ENCODE peak calls at places on chromosomes 1 and 21, in six cellular contexts. R is lower leg skin, T is endothelial cell of umbilical vein, M is heart left ventricle, Y is fibroblast of pulmonary artery, N is cardiac muscle cell. V is an unnamed sample.

GRCh38 chr1:226717256-226717909 is 21.7 kb downstream of the ITPKB start:
- DNase-seq in N (no peak), M (no peak), Y (no peak), R (no peak), T (no peak), V (no peak)

GRCh38 chr1:44327679-44328491 is 27.2 kb downstream of the ERI3 start:
- DNase-seq in R (peak), N (peak), T (peak), Y (peak), M (peak), V (no peak)

GRCh38 chr1:99472893-99473292 is 173.0 kb upstream of the PALMD start:
- DNase-seq in M (no peak), Y (no peak), N (peak), T (no peak), R (no peak), V (no peak)

GRCh38 chr1:51519857-51520699 is 1.0 kb upstream of the EPS15 start:
- DNase-seq in R (no peak), M (no peak), T (peak), N (peak), Y (peak), V (peak)

GRCh38 chr1:177091036-177091435 is 73.5 kb downstream of the ASTN1 start:
- DNase-seq in R (no peak), M (no peak), T (no peak), Y (no peak), N (peak), V (no peak)

GRCh38 chr21:31798842-31799691 is 67.1 kb upstream of the SCAF4 start:
- DNase-seq in Y (no peak), T (no peak), N (no peak), M (no peak), R (no peak), V (no peak)

GRCh38 chr1:243345205-243345604 is 89.4 kb downstream of the SDCCAG8 start:
- DNase-seq in T (peak), R (no peak), M (no peak), N (peak), Y (peak), V (no peak)

GRCh38 chr1:31755197-31755611 is 8.9 kb downstream of the ADGRB2 start:
- DNase-seq in M (peak), R (no peak), T (no peak), N (no peak), Y (no peak), V (no peak)

GRCh38 chr1:182972821-182973220 is 19.9 kb upstream of the SHCBP1L start:
- DNase-seq in R (no peak), N (no peak), T (no peak), Y (no peak), M (no peak), V (no peak)

GRCh38 chr1:3852091-3852490 is 4.9 kb downstream of the CEP104 start:
- DNase-seq in Y (no peak), R (no peak), M (no peak), T (no peak), N (no peak), V (no peak)

GRCh38 chr1:154198756-154199562 is 7.1 kb upstream of the TPM3 start:
- DNase-seq in Y (peak), N (peak), M (no peak), T (peak), R (peak), V (no peak)

GRCh38 chr21:45590726-45591618 is 48.7 kb upstream of the SLC19A1 start:
- DNase-seq in Y (peak), R (no peak), T (no peak), M (no peak), N (peak), V (peak)

GRCh38 chr1:50704126-50704525 is 255.9 kb downstream of the FAF1 start:
- DNase-seq in M (no peak), N (peak), T (peak), R (no peak), Y (peak), V (no peak)

GRCh38 chr1:11685210-11685752 is 4.3 kb upstream of the MAD2L2 start:
- DNase-seq in Y (no peak), T (no peak), M (no peak), N (no peak), R (no peak), V (no peak)

GRCh38 chr1:156703336-156703735 is 2.0 kb downstream of the CRABP2 start:
- DNase-seq in N (no peak), R (no peak), Y (no peak), T (no peak), M (peak), V (no peak)
- H3K4me3 ChIP-seq in N (peak), R (no peak), Y (no peak), T (no peak), M (no peak), V (no peak)

GRCh38 chr1:223844962-223845809 is 561 bp downstream of the TP53BP2 start:
- DNase-seq in R (peak), M (no peak), Y (peak), N (peak), T (peak), V (peak)

GRCh38 chr1:223845810-223846667 is at the start of gene TP53BP2:
- DNase-seq in N (peak), R (peak), T (peak), M (peak), Y (peak), V (peak)

GRCh38 chr1:223844521-223844961 is 1.2 kb downstream of the TP53BP2 start:
- DNase-seq in R (no peak), Y (peak), M (no peak), T (no peak), N (peak), V (peak)

GRCh38 chr1:223842784-223843183 is 3.0 kb downstream of the TP53BP2 start:
- DNase-seq in M (no peak), Y (no peak), N (no peak), R (no peak), T (no peak), V (no peak)

GRCh38 chr1:223843934-223844333 is 1.8 kb downstream of the TP53BP2 start:
- DNase-seq in M (no peak), Y (peak), R (no peak), T (no peak), N (no peak), V (no peak)
- H3K4me3 ChIP-seq in M (peak), Y (peak), R (no peak), T (no peak), N (peak), V (peak)

GRCh38 chr21:25537174-25537573 is 70.1 kb downstream of the MRPL39 start:
- DNase-seq in Y (no peak), N (no peak), M (no peak), R (no peak), T (no peak), V (no peak)
- H3K4me3 ChIP-seq in Y (no peak), N (no peak), M (no peak), R (no peak), T (no peak), V (no peak)

GRCh38 chr1:230084408-230085177 is 17.6 kb downstream of the GALNT2 start:
- DNase-seq in M (no peak), T (peak), Y (peak), R (no peak), N (peak), V (no peak)
- H3K4me3 ChIP-seq in M (no peak), T (no peak), Y (no peak), R (no peak), N (no peak), V (no peak)

DNA sequence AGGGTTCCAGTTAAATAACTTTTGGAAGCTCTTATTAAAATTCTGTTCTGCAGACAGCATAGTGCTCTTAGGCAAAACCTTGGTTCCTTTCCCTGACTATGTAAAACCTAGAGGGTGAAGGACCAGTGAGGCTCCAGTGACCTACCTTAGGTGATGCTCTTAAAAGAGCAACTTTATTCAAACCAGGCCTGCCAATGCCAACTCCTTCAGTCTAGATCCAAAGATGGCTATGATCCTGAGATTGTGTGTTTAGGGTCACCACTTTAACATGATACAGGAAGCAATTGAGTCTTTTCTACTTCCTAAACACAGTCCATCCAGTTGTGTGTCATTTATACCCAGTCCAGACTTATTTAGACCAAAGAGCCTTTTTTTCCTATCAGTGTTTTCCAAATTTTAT is 10.8 kb downstream of the MCL1 start:
- DNase-seq in T (no peak), M (no peak), N (no peak), Y (no peak), R (no peak), V (no peak)
- H3K4me3 ChIP-seq in T (no peak), M (peak), N (no peak), Y (peak), R (no peak), V (peak)